ENCODE peak calls at places on chromosomes 16 and 17, in nine cellular contexts. One of them, this sample, is unnamed.

GRCh38 chr16:75044800-75045361 is 46.1 kb downstream of the ZNRF1 start:
- DNase-seq in hepatocyte: no peak
- DNase-seq in body of pancreas: no peak
- DNase-seq in brain microvascular endothelial cell: no peak
- DNase-seq in ascending aorta: peak; percentile 85
- DNase-seq in esophagus muscularis mucosa: no peak
- DNase-seq in CD8-positive, alpha-beta T cell: no peak
- DNase-seq in heart right ventricle: peak; percentile 22
- DNase-seq in mammary epithelial cell: no peak
- DNase-seq in this sample: peak; percentile 70

GRCh38 chr16:31880322-31880979 is 6.8 kb downstream of the ZNF267 start:
- DNase-seq in hepatocyte: peak; percentile 38
- DNase-seq in body of pancreas: peak; percentile 44
- DNase-seq in brain microvascular endothelial cell: peak; percentile 83
- DNase-seq in ascending aorta: no peak
- DNase-seq in esophagus muscularis mucosa: no peak
- DNase-seq in CD8-positive, alpha-beta T cell: no peak
- DNase-seq in heart right ventricle: no peak
- DNase-seq in mammary epithelial cell: peak; percentile 73
- DNase-seq in this sample: no peak

GRCh38 chr17:82283208-82283749 is 9.8 kb upstream of the CSNK1D start:
- DNase-seq in hepatocyte: no peak
- DNase-seq in body of pancreas: no peak
- DNase-seq in brain microvascular endothelial cell: peak; percentile 70
- DNase-seq in ascending aorta: no peak
- DNase-seq in esophagus muscularis mucosa: no peak
- DNase-seq in CD8-positive, alpha-beta T cell: no peak
- DNase-seq in heart right ventricle: no peak
- DNase-seq in mammary epithelial cell: peak; percentile 94
- DNase-seq in this sample: no peak

GRCh38 chr17:44204453-44204882 is 4.8 kb upstream of the ATXN7L3 start:
- DNase-seq in hepatocyte: no peak
- DNase-seq in body of pancreas: no peak
- DNase-seq in brain microvascular endothelial cell: peak; percentile 48
- DNase-seq in ascending aorta: no peak
- DNase-seq in esophagus muscularis mucosa: no peak
- DNase-seq in CD8-positive, alpha-beta T cell: no peak
- DNase-seq in heart right ventricle: no peak
- DNase-seq in mammary epithelial cell: peak; percentile 47
- DNase-seq in this sample: peak; percentile 42

GRCh38 chr16:58022601-58023371 is 2.8 kb upstream of the MMP15 start:
- DNase-seq in hepatocyte: peak; percentile 77
- DNase-seq in body of pancreas: peak; percentile 71
- DNase-seq in brain microvascular endothelial cell: peak; percentile 29
- DNase-seq in ascending aorta: peak; percentile 80
- DNase-seq in esophagus muscularis mucosa: no peak
- DNase-seq in CD8-positive, alpha-beta T cell: no peak
- DNase-seq in heart right ventricle: peak; percentile 80
- DNase-seq in mammary epithelial cell: peak; percentile 30
- DNase-seq in this sample: peak; percentile 87

GRCh38 chr16:71311553-71312158 is 22.5 kb upstream of the CMTR2 start:
- DNase-seq in hepatocyte: peak; percentile 64
- DNase-seq in body of pancreas: peak; percentile 10
- DNase-seq in brain microvascular endothelial cell: no peak
- DNase-seq in ascending aorta: no peak
- DNase-seq in esophagus muscularis mucosa: no peak
- DNase-seq in CD8-positive, alpha-beta T cell: peak; percentile 19
- DNase-seq in heart right ventricle: no peak
- DNase-seq in mammary epithelial cell: no peak
- DNase-seq in this sample: no peak

GRCh38 chr17:37605813-37606505 is 3.3 kb downstream of the SYNRG start:
- DNase-seq in hepatocyte: no peak
- DNase-seq in body of pancreas: peak; percentile 4
- DNase-seq in brain microvascular endothelial cell: no peak
- DNase-seq in ascending aorta: no peak
- DNase-seq in esophagus muscularis mucosa: no peak
- DNase-seq in CD8-positive, alpha-beta T cell: peak; percentile 50
- DNase-seq in heart right ventricle: no peak
- DNase-seq in mammary epithelial cell: no peak
- DNase-seq in this sample: no peak

GRCh38 chr16:29009050-29009837 is 24.4 kb downstream of the LAT start:
- DNase-seq in hepatocyte: no peak
- DNase-seq in body of pancreas: no peak
- DNase-seq in brain microvascular endothelial cell: no peak
- DNase-seq in ascending aorta: no peak
- DNase-seq in esophagus muscularis mucosa: no peak
- DNase-seq in CD8-positive, alpha-beta T cell: peak; percentile 45
- DNase-seq in heart right ventricle: no peak
- DNase-seq in mammary epithelial cell: no peak
- DNase-seq in this sample: no peak

GRCh38 chr17:66233023-66233753 is 4.0 kb upstream of the APOH start:
- DNase-seq in hepatocyte: no peak
- DNase-seq in body of pancreas: no peak
- DNase-seq in brain microvascular endothelial cell: no peak
- DNase-seq in ascending aorta: no peak
- DNase-seq in esophagus muscularis mucosa: no peak
- DNase-seq in CD8-positive, alpha-beta T cell: no peak
- DNase-seq in heart right ventricle: no peak
- DNase-seq in mammary epithelial cell: no peak
- DNase-seq in this sample: no peak

GRCh38 chr16:11135167-11135973 is 120.6 kb downstream of the SOCS1 start:
- DNase-seq in hepatocyte: no peak
- DNase-seq in body of pancreas: peak; percentile 30
- DNase-seq in brain microvascular endothelial cell: no peak
- DNase-seq in ascending aorta: peak; percentile 79
- DNase-seq in esophagus muscularis mucosa: no peak
- DNase-seq in CD8-positive, alpha-beta T cell: no peak
- DNase-seq in heart right ventricle: no peak
- DNase-seq in mammary epithelial cell: peak; percentile 61
- DNase-seq in this sample: no peak

GRCh38 chr16:67291461-67291860 is 12.1 kb downstream of the PLEKHG4 start:
- DNase-seq in hepatocyte: no peak
- DNase-seq in body of pancreas: no peak
- DNase-seq in brain microvascular endothelial cell: no peak
- DNase-seq in ascending aorta: no peak
- DNase-seq in esophagus muscularis mucosa: no peak
- DNase-seq in CD8-positive, alpha-beta T cell: no peak
- DNase-seq in heart right ventricle: no peak
- DNase-seq in mammary epithelial cell: no peak
- DNase-seq in this sample: no peak

GRCh38 chr17:835263-835662 is 53.1 kb downstream of the MRM3 start:
- DNase-seq in hepatocyte: peak; percentile 55
- DNase-seq in body of pancreas: peak; percentile 50
- DNase-seq in brain microvascular endothelial cell: peak; percentile 98
- DNase-seq in ascending aorta: no peak
- DNase-seq in esophagus muscularis mucosa: no peak
- DNase-seq in CD8-positive, alpha-beta T cell: no peak
- DNase-seq in heart right ventricle: no peak
- DNase-seq in mammary epithelial cell: peak; percentile 80
- DNase-seq in this sample: no peak

GRCh38 chr17:73172252-73172651 is 7.4 kb downstream of the SSTR2 start:
- DNase-seq in hepatocyte: no peak
- DNase-seq in body of pancreas: no peak
- DNase-seq in brain microvascular endothelial cell: no peak
- DNase-seq in ascending aorta: no peak
- DNase-seq in esophagus muscularis mucosa: no peak
- DNase-seq in CD8-positive, alpha-beta T cell: no peak
- DNase-seq in heart right ventricle: no peak
- DNase-seq in mammary epithelial cell: no peak
- DNase-seq in this sample: no peak

GRCh38 chr16:79013004-79013403 is 587.5 kb downstream of the MAF start:
- DNase-seq in hepatocyte: no peak
- DNase-seq in body of pancreas: no peak
- DNase-seq in brain microvascular endothelial cell: no peak
- DNase-seq in ascending aorta: no peak
- DNase-seq in esophagus muscularis mucosa: no peak
- DNase-seq in CD8-positive, alpha-beta T cell: no peak
- DNase-seq in heart right ventricle: no peak
- DNase-seq in mammary epithelial cell: no peak
- DNase-seq in this sample: no peak

DNA sequence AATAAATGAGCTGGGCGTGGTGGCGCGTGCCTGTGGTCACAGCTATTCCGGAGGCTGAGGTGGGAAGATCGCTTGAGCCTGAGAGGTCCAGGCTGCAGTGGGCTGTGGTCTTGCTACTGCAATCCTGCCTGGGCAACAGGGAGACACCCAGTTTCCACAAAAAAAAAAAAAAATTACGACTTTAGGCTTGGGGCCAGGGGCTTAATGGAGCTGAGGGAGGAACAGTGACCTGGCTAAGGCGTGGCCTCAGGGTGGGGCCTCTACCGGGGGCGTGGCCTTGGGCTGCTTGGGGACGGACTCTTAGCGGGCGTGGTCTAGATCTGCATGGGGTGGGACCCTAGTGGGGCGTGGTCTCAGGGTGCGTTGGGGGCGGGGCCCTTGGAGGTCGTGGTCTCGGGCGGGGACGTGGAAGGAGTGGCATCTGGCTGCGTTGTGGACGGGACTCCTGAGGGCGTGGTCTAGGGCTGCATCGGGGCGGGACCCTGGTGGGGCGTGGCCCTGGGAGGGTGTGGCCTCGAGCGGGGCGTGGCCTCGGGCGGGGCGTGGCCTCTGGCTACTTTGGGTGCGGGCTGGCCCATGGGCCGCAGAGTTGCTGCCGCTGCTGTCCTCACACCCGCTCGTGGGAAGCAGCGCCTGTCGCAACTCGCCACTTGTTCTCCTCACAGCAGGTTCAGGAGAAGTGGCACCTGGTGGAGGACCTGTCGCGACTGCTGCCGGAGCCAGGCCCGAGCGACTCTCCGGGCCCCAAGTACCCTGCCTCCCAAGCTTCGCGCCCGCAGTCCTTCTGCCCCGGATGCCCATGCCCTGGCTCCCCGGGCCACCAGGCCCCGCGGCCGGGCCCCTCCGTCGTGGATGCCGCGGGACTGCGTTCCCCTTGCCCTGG is 5.8 kb upstream of the C17orf99 start:
- DNase-seq in hepatocyte: peak; percentile 88
- DNase-seq in body of pancreas: peak; percentile 98
- DNase-seq in brain microvascular endothelial cell: peak; percentile 47
- DNase-seq in ascending aorta: peak; percentile 89
- DNase-seq in esophagus muscularis mucosa: peak; percentile 98
- DNase-seq in CD8-positive, alpha-beta T cell: peak; percentile 90
- DNase-seq in heart right ventricle: peak; percentile 91
- DNase-seq in mammary epithelial cell: peak; percentile 81
- DNase-seq in this sample: peak; percentile 99
- H3K4me3 ChIP-seq in hepatocyte: no peak overlapping the region
- H3K4me3 ChIP-seq in body of pancreas: no peak overlapping the region
- H3K4me3 ChIP-seq in brain microvascular endothelial cell: no peak overlapping the region
- H3K4me3 ChIP-seq in ascending aorta: no peak overlapping the region
- H3K4me3 ChIP-seq in esophagus muscularis mucosa: no peak overlapping the region
- H3K4me3 ChIP-seq in CD8-positive, alpha-beta T cell: peak overlapping the region; percentile 20
- H3K4me3 ChIP-seq in heart right ventricle: no peak overlapping the region
- H3K4me3 ChIP-seq in mammary epithelial cell: peak overlapping the region; percentile 9
- H3K4me3 ChIP-seq in this sample: peak overlapping the region; percentile 27

DNA sequence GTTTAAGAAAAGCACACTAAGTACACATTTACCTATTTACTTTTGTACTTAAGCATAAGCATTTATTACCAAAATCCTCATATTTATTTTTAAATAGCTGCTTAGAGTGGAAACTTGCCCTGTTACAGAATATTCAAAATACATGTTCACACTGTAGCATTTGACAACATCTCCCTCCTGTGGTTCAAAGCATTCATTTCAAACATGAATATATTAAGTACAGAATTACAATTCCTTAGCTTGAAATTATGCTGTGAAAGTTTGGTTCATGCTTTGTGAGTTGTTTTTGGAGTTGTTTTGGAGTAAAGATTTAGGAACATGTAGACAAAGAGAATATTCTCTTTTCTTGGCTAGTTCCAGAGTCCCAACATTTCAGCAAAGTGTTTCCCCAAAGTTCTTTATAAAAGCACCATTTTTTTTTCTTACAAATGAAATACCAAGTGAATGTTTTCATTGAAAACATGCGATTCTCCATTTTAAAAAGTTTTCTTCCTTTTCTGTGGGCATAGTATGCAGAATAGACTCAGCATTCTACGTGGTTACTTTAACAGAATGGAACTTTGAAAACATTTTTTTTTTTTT is 33.2 kb downstream of the TUBD1 start:
- DNase-seq in hepatocyte: no peak
- DNase-seq in body of pancreas: no peak
- DNase-seq in brain microvascular endothelial cell: peak; percentile 49
- DNase-seq in ascending aorta: no peak
- DNase-seq in esophagus muscularis mucosa: no peak
- DNase-seq in CD8-positive, alpha-beta T cell: no peak
- DNase-seq in heart right ventricle: no peak
- DNase-seq in mammary epithelial cell: no peak
- DNase-seq in this sample: no peak
- H3K27ac ChIP-seq in hepatocyte: no peak overlapping the region
- H3K27ac ChIP-seq in body of pancreas: no peak overlapping the region
- H3K27ac ChIP-seq in brain microvascular endothelial cell: peak overlapping the region; percentile 41
- H3K27ac ChIP-seq in ascending aorta: no peak overlapping the region
- H3K27ac ChIP-seq in esophagus muscularis mucosa: no peak overlapping the region
- H3K27ac ChIP-seq in CD8-positive, alpha-beta T cell: no peak overlapping the region
- H3K27ac ChIP-seq in heart right ventricle: no peak overlapping the region
- H3K27ac ChIP-seq in mammary epithelial cell: no peak overlapping the region
- H3K27ac ChIP-seq in this sample: no peak overlapping the region

GRCh38 chr16:47855431-47855830 is 300.4 kb downstream of the ABCC12 start:
- DNase-seq in hepatocyte: no peak
- DNase-seq in body of pancreas: no peak
- DNase-seq in brain microvascular endothelial cell: no peak
- DNase-seq in ascending aorta: no peak
- DNase-seq in esophagus muscularis mucosa: peak; percentile 74
- DNase-seq in CD8-positive, alpha-beta T cell: no peak
- DNase-seq in heart right ventricle: no peak
- DNase-seq in mammary epithelial cell: no peak
- DNase-seq in this sample: no peak
- TF ChIP-seq CTCF in hepatocyte: no peak
- TF ChIP-seq CTCF in body of pancreas: no peak
- TF ChIP-seq CTCF in brain microvascular endothelial cell: no peak
- TF ChIP-seq CTCF in ascending aorta: no peak
- TF ChIP-seq CTCF in esophagus muscularis mucosa: no peak
- TF ChIP-seq CTCF in CD8-positive, alpha-beta T cell: no peak
- TF ChIP-seq CTCF in heart right ventricle: no peak
- TF ChIP-seq CTCF in mammary epithelial cell: no peak
- TF ChIP-seq CTCF in this sample: no peak

GRCh38 chr16:89562939-89563338 is 2.5 kb downstream of the RPL13 start:
- DNase-seq in hepatocyte: no peak
- DNase-seq in body of pancreas: no peak
- DNase-seq in brain microvascular endothelial cell: no peak
- DNase-seq in ascending aorta: no peak
- DNase-seq in esophagus muscularis mucosa: no peak
- DNase-seq in CD8-positive, alpha-beta T cell: no peak
- DNase-seq in heart right ventricle: no peak
- DNase-seq in mammary epithelial cell: no peak
- DNase-seq in this sample: no peak
- H3K4me3 ChIP-seq in hepatocyte: no peak overlapping the region
- H3K4me3 ChIP-seq in body of pancreas: no peak overlapping the region
- H3K4me3 ChIP-seq in brain microvascular endothelial cell: peak overlapping the region; percentile 86
- H3K4me3 ChIP-seq in ascending aorta: no peak overlapping the region
- H3K4me3 ChIP-seq in esophagus muscularis mucosa: no peak overlapping the region
- H3K4me3 ChIP-seq in CD8-positive, alpha-beta T cell: no peak overlapping the region
- H3K4me3 ChIP-seq in heart right ventricle: no peak overlapping the region
- H3K4me3 ChIP-seq in mammary epithelial cell: no peak overlapping the region
- H3K4me3 ChIP-seq in this sample: no peak overlapping the region

DNA sequence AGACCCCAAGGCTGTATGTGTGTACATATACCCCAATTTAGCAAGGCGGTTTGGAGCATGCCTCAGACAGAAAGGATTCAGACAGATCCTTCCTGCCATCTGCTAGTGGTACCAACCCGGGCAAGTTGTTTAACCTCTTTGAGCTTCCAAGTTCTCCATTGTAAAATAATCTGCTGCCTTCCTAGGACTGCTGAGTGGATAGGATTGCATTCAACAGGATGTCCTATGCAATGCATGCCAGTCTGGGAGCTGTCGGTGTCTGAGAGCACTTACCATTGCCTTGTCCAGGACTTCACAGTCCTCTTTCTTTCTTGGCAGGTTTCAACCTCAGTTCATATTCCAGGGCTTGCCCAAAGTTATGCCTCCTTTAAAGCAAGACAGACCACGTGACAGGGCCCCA is 2.0 kb downstream of the CDH13 start:
- DNase-seq in hepatocyte: no peak
- DNase-seq in body of pancreas: no peak
- DNase-seq in brain microvascular endothelial cell: no peak
- DNase-seq in ascending aorta: no peak
- DNase-seq in esophagus muscularis mucosa: no peak
- DNase-seq in CD8-positive, alpha-beta T cell: no peak
- DNase-seq in heart right ventricle: no peak
- DNase-seq in mammary epithelial cell: no peak
- DNase-seq in this sample: no peak
- H3K27ac ChIP-seq in hepatocyte: no peak overlapping the region
- H3K27ac ChIP-seq in body of pancreas: no peak overlapping the region
- H3K27ac ChIP-seq in brain microvascular endothelial cell: peak overlapping the region; percentile 81
- H3K27ac ChIP-seq in ascending aorta: peak overlapping the region; percentile 97
- H3K27ac ChIP-seq in esophagus muscularis mucosa: peak overlapping the region; percentile 29
- H3K27ac ChIP-seq in CD8-positive, alpha-beta T cell: no peak overlapping the region
- H3K27ac ChIP-seq in heart right ventricle: peak overlapping the region; percentile 90
- H3K27ac ChIP-seq in mammary epithelial cell: peak overlapping the region; percentile 99
- H3K27ac ChIP-seq in this sample: no peak overlapping the region

This sample was measured in lower lobe of right lung.